ENCODE peak calls at places on chromosomes 2 and 18, in five cellular contexts. One of them, this sample, is unnamed.

GRCh38 chr2:157229572-157229971 is 27.9 kb upstream of the GALNT5 start:
- DNase-seq in GM12878: no peak
- DNase-seq in HepG2: no peak
- DNase-seq in H1: no peak
- DNase-seq in K562: no peak
- DNase-seq in this sample: no peak

GRCh38 chr18:54148151-54148550 is 76.3 kb downstream of the MBD2 start:
- DNase-seq in HepG2: no peak
- DNase-seq in GM12878: no peak
- DNase-seq in H1: no peak
- DNase-seq in K562: no peak
- DNase-seq in this sample: no peak

GRCh38 chr18:27615345-27615844 is 430.3 kb upstream of the CHST9 start:
- DNase-seq in HepG2: no peak
- DNase-seq in GM12878: no peak
- DNase-seq in K562: no peak
- DNase-seq in H1: no peak
- DNase-seq in this sample: no peak

GRCh38 chr18:65202091-65202490 is 548.7 kb upstream of the CDH7 start:
- DNase-seq in H1: no peak
- DNase-seq in K562: no peak
- DNase-seq in HepG2: no peak
- DNase-seq in GM12878: no peak
- DNase-seq in this sample: no peak

GRCh38 chr2:105546623-105546964 is 147.7 kb upstream of the FHL2 start:
- DNase-seq in HepG2: no peak
- DNase-seq in H1: no peak
- DNase-seq in K562: no peak
- DNase-seq in GM12878: no peak
- DNase-seq in this sample: no peak

GRCh38 chr2:32284321-32284720 is 6.6 kb downstream of the YIPF4 start:
- DNase-seq in GM12878: no peak
- DNase-seq in HepG2: no peak
- DNase-seq in K562: no peak
- DNase-seq in H1: no peak
- DNase-seq in this sample: no peak

GRCh38 chr18:21241224-21242131 is 554 bp upstream of the GREB1L start:
- DNase-seq in HepG2: no peak
- DNase-seq in K562: no peak
- DNase-seq in H1: peak
- DNase-seq in GM12878: no peak
- DNase-seq in this sample: no peak

GRCh38 chr18:35324926-35325655 is 19.1 kb downstream of the ZNF24 start:
- DNase-seq in K562: no peak
- DNase-seq in GM12878: no peak
- DNase-seq in H1: no peak
- DNase-seq in HepG2: no peak
- DNase-seq in this sample: no peak

GRCh38 chr2:16662440-16662839 is 3.2 kb downstream of the CYRIA start:
- DNase-seq in K562: no peak
- DNase-seq in H1: no peak
- DNase-seq in GM12878: no peak
- DNase-seq in HepG2: no peak
- DNase-seq in this sample: no peak

GRCh38 chr2:77521931-77522470 is at the start of gene LRRTM4:
- DNase-seq in K562: no peak
- DNase-seq in GM12878: no peak
- DNase-seq in H1: peak
- DNase-seq in HepG2: no peak
- DNase-seq in this sample: no peak

DNA sequence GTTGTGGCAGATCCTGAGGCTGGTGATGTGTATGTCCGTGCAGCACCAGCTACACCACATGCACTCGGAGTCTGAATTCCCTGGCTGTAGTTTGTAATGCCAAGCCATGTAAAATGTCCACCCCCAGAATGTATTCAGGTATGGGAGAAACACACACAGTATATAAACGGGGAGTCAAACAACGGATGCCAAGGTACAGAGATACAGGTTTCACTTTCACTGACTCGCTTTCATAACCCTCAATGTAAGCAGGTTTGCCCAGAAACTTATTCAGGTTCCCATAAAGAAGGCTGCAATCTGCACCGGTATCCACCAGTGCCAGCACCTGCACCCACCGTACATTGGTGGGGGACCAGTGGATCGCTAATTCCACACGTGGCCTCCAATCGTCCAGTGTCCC is 237.2 kb downstream of the MBD5 start:
- DNase-seq in K562: no peak
- DNase-seq in GM12878: no peak
- DNase-seq in HepG2: no peak
- DNase-seq in H1: no peak
- DNase-seq in this sample: no peak
- TF ChIP-seq POLR2A in K562: no peak
- TF ChIP-seq POLR2A in GM12878: no peak
- TF ChIP-seq POLR2A in HepG2: no peak
- TF ChIP-seq POLR2A in H1: no peak
- TF ChIP-seq POLR2A in this sample: no peak

GRCh38 chr2:39120771-39121522 is at the start of gene SOS1:
- DNase-seq in H1: peak
- DNase-seq in HepG2: peak
- DNase-seq in GM12878: peak
- DNase-seq in K562: peak
- DNase-seq in this sample: peak

GRCh38 chr2:39121523-39122063 is 742 bp upstream of the SOS1 start:
- DNase-seq in GM12878: no peak
- DNase-seq in K562: no peak
- DNase-seq in H1: no peak
- DNase-seq in HepG2: no peak
- DNase-seq in this sample: no peak

GRCh38 chr2:39118786-39119499 is 1.9 kb downstream of the SOS1 start:
- DNase-seq in GM12878: no peak
- DNase-seq in K562: no peak
- DNase-seq in H1: no peak
- DNase-seq in HepG2: no peak
- DNase-seq in this sample: no peak

GRCh38 chr2:39120521-39120770 is 405 bp downstream of the SOS1 start:
- DNase-seq in H1: no peak
- DNase-seq in K562: peak
- DNase-seq in GM12878: no peak
- DNase-seq in HepG2: no peak
- DNase-seq in this sample: no peak

DNA sequence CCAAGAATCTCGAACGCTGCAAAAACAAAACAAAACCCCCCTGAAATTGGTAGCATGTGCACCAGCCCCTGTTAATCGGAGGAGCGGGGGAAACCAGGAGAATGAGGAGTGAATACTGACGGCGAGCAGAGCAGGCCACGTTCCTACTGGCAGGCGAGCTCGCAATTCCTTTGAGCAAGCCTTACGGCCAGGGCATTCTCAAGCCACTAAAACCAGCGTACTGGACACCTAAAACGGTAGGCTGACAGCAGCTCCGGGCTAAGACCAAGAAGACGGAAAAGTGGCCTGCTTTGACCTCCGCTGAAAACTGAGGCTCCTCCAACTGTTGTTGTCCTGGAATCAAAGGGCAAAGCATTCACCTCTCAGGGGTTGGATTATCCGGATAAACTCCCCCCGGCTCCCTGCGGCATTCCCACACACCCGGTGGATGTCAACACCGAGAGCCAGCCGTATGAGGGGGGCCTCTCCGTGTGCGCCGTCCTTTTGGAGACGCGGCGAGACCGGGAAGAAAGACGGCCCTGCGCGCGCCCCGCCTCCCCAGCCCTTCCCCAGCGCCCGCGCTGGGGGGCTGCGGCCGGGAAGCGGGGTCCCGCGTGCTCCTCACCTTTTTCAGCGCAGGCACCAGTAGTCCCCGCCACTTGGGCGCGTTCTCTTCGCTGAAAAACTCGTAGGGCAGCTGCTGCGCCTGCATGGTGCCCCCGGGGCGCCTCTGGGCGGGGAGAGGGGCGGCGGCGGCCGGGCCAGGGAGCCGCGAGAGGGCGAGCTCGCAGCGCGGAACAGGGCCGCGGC is 925 bp downstream of the SOS1 start:
- DNase-seq in K562: peak
- DNase-seq in GM12878: no peak
- DNase-seq in HepG2: peak
- DNase-seq in H1: peak
- DNase-seq in this sample: no peak
- TF ChIP-seq YY1 in K562: no peak
- TF ChIP-seq YY1 in GM12878: no peak
- TF ChIP-seq YY1 in HepG2: peak
- TF ChIP-seq YY1 in H1: no peak
- TF ChIP-seq YY1 in this sample: no peak

DNA sequence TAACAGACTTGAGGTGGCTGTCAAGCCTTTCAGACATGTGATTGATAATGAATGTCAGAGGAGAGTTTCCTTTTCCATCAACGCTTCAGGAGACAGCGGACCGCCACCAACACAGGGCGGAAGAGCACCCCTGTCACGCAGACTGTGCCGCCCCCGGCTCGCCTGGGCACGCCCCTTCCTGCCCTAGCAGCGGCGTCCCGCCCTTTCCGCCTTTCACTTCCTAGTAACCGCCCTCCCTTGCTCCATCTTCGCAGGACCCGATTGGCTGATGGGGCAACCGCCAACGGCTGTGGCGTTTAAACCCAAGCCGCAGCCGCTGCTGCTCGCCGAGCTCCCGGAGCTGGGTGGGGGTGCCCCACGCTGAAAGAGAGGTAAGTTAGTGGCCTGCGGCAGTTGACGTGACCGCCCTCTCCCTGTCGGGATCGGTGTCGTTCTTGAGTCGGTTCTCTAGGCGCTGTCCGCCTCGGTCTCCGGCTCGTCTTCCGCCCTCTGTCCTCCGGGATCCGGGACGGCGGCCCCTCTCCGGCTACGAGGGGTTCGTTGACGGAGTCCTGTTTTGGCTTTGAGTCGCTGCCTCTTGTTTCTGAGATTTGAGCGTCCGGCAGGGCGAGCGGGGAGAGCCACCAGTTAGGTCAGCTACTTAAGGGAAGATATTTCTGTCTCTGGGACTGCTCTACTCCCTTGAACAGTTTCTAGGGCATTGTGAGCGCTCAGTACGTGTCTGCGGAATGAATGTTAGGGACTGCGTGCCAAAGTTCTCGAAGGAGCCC is at the start of gene SGO2:
- DNase-seq in HepG2: peak
- DNase-seq in K562: peak
- DNase-seq in H1: peak
- DNase-seq in GM12878: peak
- DNase-seq in this sample: peak
- TF ChIP-seq POLR2A in HepG2: peak
- TF ChIP-seq POLR2A in K562: peak
- TF ChIP-seq POLR2A in H1: no peak
- TF ChIP-seq POLR2A in GM12878: peak
- TF ChIP-seq POLR2A in this sample: no peak

GRCh38 chr18:29062921-29063320 is 886.0 kb upstream of the CDH2 start:
- DNase-seq in GM12878: no peak
- DNase-seq in K562: no peak
- DNase-seq in H1: no peak
- DNase-seq in HepG2: no peak
- DNase-seq in this sample: no peak
- TF ChIP-seq YY1 in GM12878: no peak
- TF ChIP-seq YY1 in K562: no peak
- TF ChIP-seq YY1 in H1: no peak
- TF ChIP-seq YY1 in HepG2: no peak
- TF ChIP-seq YY1 in this sample: no peak

DNA sequence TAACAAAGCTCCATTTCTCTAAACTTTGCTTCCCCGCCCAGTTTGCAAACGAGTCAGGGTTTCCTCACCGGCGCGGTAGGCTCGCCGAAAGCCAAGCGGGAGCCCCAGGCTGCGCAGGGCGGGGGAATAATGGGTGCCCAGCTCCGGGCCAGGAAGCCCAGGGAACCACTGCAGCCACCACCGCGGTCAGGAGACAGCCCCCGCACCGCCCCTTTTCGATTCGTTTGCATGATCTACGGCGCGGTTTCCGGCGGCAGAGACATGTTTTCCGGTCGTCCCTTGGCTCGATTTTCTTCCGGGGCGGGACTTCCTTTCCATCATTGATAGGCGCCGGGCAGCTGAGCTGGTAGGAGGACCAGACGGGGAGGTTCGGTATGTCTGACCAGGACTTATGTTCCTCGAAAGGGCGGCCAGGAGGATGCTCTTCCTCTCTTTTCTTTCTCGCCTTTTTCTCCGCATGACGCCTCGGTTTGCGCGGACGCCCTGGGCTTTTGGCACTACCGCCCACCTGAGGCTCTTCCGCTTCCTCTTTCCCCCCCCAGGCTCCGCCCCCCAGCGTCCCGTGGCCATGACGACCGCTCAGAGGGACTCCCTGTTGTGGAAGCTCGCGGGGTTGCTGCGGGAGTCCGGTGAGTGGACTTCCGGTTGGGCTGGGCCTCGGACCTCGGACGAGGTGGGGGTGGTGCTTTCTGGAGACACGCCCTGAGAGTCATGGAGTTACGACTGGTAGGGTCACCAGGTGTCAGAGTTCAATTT is at the start of gene STK11IP:
- DNase-seq in HepG2: peak
- DNase-seq in H1: peak
- DNase-seq in K562: peak
- DNase-seq in GM12878: peak
- DNase-seq in this sample: peak
- TF ChIP-seq POLR2A in HepG2: peak
- TF ChIP-seq POLR2A in H1: peak
- TF ChIP-seq POLR2A in K562: peak
- TF ChIP-seq POLR2A in GM12878: peak
- TF ChIP-seq POLR2A in this sample: peak

GRCh38 chr2:216555274-216555673 is 56.6 kb downstream of the RPL37A start:
- DNase-seq in HepG2: no peak
- DNase-seq in H1: no peak
- DNase-seq in K562: no peak
- DNase-seq in GM12878: no peak
- DNase-seq in this sample: no peak
- TF ChIP-seq YY1 in HepG2: no peak
- TF ChIP-seq YY1 in H1: no peak
- TF ChIP-seq YY1 in K562: no peak
- TF ChIP-seq YY1 in GM12878: no peak
- TF ChIP-seq YY1 in this sample: no peak

DNA sequence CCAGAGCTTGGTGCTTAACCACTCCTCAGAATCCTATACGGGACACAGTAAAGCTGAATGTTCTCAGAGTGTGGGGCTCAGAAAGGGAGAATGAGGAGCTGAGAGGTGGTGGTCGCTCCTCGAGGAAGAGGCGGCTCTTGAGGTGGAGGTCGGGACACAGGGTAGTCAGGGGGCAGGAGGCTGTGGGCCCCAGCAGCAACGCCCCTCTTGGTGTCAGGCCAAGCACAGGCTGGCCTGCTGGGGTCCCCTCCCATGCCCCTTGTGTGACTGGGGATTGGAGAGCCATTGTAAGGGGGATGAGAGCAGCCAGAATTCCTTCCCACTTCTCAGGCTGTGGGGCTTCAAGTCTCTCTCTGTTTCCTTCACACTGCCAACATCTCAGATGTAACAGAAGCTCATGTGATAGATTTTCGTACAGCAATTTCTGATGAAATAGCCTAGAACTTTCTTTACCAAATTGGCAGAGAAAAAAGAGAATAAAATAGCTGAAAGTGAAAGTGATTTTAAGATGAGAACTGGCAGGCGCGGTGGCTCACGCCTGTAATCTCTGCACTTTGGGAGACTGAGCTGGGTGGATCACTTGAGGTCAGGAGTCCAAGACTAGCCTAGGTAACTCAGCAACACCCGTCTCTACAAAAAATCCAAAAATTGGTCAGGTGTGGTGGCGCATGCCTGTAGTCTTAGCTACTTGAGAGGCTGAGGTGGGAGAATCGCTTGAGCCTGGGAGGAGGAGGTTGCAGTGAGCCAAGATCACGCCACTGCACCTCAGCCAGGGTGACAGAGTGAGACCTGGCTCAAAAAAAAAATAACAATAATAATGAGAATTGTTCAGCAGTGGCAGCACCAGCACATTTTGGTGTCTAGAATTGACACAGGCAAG is 61.1 kb upstream of the RPL31 start:
- DNase-seq in K562: no peak
- DNase-seq in H1: no peak
- DNase-seq in HepG2: no peak
- DNase-seq in GM12878: no peak
- DNase-seq in this sample: no peak
- TF ChIP-seq POLR2A in K562: no peak
- TF ChIP-seq POLR2A in H1: no peak
- TF ChIP-seq POLR2A in HepG2: no peak
- TF ChIP-seq POLR2A in GM12878: no peak
- TF ChIP-seq POLR2A in this sample: no peak